ENCODE peak calls at places on chromosomes 11 and 22, in four cellular contexts. T, R, B and Y are unnamed samples.
A peak's percentile ranks its signal among the peaks of the same experiment; 100 is the strongest.

GRCh38 chr22:44266811-44267760 is 45.7 kb downstream of the SHISAL1 start:
- DNase-seq in T (no peak), R (no peak), B (no peak), Y (no peak)

GRCh38 chr11:107857550-107858216 is 904 bp downstream of the SLC35F2 start:
- DNase-seq in T (no peak), R (no peak), B (no peak), Y (no peak)

GRCh38 chr11:132852361-132852760 is 679.9 kb downstream of the OPCML start:
- DNase-seq in R (no peak), T (no peak), B (no peak), Y (no peak)

GRCh38 chr22:33328789-33329296 is 270.7 kb upstream of the SYN3 start:
- DNase-seq in T (no peak), R (no peak), B (no peak), Y (no peak)

GRCh38 chr11:763549-764321 is 13.6 kb downstream of the GATD1 start:
- DNase-seq in T (no peak), R (no peak), B (no peak), Y (no peak)

GRCh38 chr11:35165416-35166368 is 26.7 kb downstream of the CD44 start:
- DNase-seq in B (peak; percentile 73), R (peak; percentile 72), T (peak; percentile 94), Y (peak; percentile 71)

GRCh38 chr11:63614136-63614664 is at the start of gene PLAAT3:
- DNase-seq in T (peak; percentile 72), R (peak; percentile 21), B (peak; percentile 78), Y (peak; percentile 67)

GRCh38 chr22:39453765-39454378 is 2.9 kb upstream of the MGAT3 start:
- DNase-seq in B (no peak), T (no peak), R (no peak), Y (no peak)

GRCh38 chr22:21590809-21591641 is 23.5 kb downstream of the UBE2L3 start:
- DNase-seq in T (no peak), B (no peak), R (no peak), Y (no peak)

GRCh38 chr11:40877981-40878380 is 581.5 kb downstream of the LRRC4C start:
- DNase-seq in T (no peak), R (no peak), B (no peak), Y (no peak)

GRCh38 chr11:119694334-119694733 is 34.7 kb downstream of the NECTIN1 start:
- DNase-seq in T (no peak), R (no peak), B (peak; percentile 61), Y (no peak)

GRCh38 chr22:37100589-37101127 is 8.9 kb downstream of the TMPRSS6 start:
- DNase-seq in T (peak; percentile 70), R (no peak), B (peak; percentile 71), Y (no peak)

GRCh38 chr11:46288451-46288850 is 11.0 kb downstream of the CREB3L1 start:
- DNase-seq in T (no peak), R (no peak), B (no peak), Y (no peak)

GRCh38 chr11:70399681-70400112 is 1.4 kb downstream of the CTTN start:
- DNase-seq in B (peak; percentile 74), T (no peak), R (no peak), Y (peak; percentile 89)

GRCh38 chr22:44665115-44665514 is 36.9 kb upstream of the PRR5 start:
- DNase-seq in R (no peak), B (peak; percentile 32), T (no peak), Y (no peak)

GRCh38 chr22:46001046-46001425 is 24.1 kb upstream of the WNT7B start:
- DNase-seq in R (no peak), T (no peak), B (no peak), Y (no peak)

GRCh38 chr22:24985824-24986214 is 33.3 kb downstream of the KIAA1671 start:
- DNase-seq in B (no peak), R (no peak), T (no peak), Y (no peak)

GRCh38 chr11:113447621-113448310 is 27.4 kb downstream of the DRD2 start:
- DNase-seq in R (no peak), B (no peak), T (no peak), Y (no peak)